ENCODE peak calls at places on chromosomes 5 and 9, in seven cellular contexts. T is ELR; X is dorsolateral prefrontal cortex; S is stimulated activated CD8-positive, alpha-beta memory T cell treated with anti-CD3 and anti-CD28 coated beads, Interleukin-4, amount 100 ng/mL, for 24 hours; W is AG20443; J is GM04504; U is MCF 10A. N is an unnamed sample.

GRCh38 chr9:14341437-14342133 is 27.6 kb upstream of the NFIB start:
- DNase-seq in U (no peak), J (no peak), W (no peak), T (no peak), X (no peak), S (no peak), N (no peak)

GRCh38 chr5:126104341-126104740 is 318.9 kb upstream of the GRAMD2B start:
- DNase-seq in W (no peak), J (no peak), S (no peak), U (no peak), X (no peak), T (no peak), N (no peak)

GRCh38 chr9:75033789-75034473 is 5.8 kb upstream of the CARNMT1 start:
- DNase-seq in T (peak), S (no peak), U (no peak), X (no peak), J (no peak), W (no peak), N (no peak)

GRCh38 chr9:35603506-35603985 is 1.5 kb upstream of the TESK1 start:
- DNase-seq in W (peak), S (no peak), T (peak), U (peak), J (peak), X (peak), N (peak)

GRCh38 chr9:70108181-70108580 is 64.5 kb downstream of the MAMDC2 start:
- DNase-seq in T (no peak), J (no peak), X (no peak), S (no peak), W (no peak), U (no peak), N (no peak)

GRCh38 chr5:61162832-61163567 is 732 bp upstream of the SMIM15 start:
- DNase-seq in W (no peak), T (peak), J (no peak), X (no peak), U (peak), S (no peak), N (no peak)

GRCh38 chr9:136328011-136328621 is 777 bp downstream of the GPSM1 start:
- DNase-seq in T (peak), W (peak), X (no peak), U (peak), J (no peak), S (no peak), N (no peak)

GRCh38 chr5:134813827-134814226 is 31.9 kb upstream of the C5orf24 start:
- DNase-seq in U (no peak), T (no peak), X (no peak), W (no peak), S (no peak), J (no peak), N (no peak)

GRCh38 chr9:83544002-83544698 is 5.9 kb upstream of the FRMD3 start:
- DNase-seq in W (peak), X (no peak), J (peak), U (peak), S (no peak), T (peak), N (peak)

GRCh38 chr9:135050072-135050990 is 37.1 kb upstream of the OLFM1 start:
- DNase-seq in J (no peak), X (no peak), U (no peak), S (no peak), T (no peak), W (no peak), N (no peak)

GRCh38 chr5:41870621-41871048 is 410 bp upstream of the OXCT1 start:
- DNase-seq in W (no peak), J (no peak), X (no peak), U (no peak), S (no peak), T (no peak), N (no peak)

GRCh38 chr9:134216961-134217360 is 52.6 kb upstream of the RNU6ATAC start:
- DNase-seq in S (no peak), W (no peak), T (no peak), U (no peak), X (no peak), J (no peak), N (no peak)

GRCh38 chr9:126773004-126773607 is 31.7 kb upstream of the ZBTB43 start:
- DNase-seq in X (no peak), S (no peak), J (no peak), W (peak), T (peak), U (peak), N (no peak)

N was measured in NCI-H2029 treated with DMSO at 0.1 percent for 48 hours.